ENCODE peak calls at places on chromosomes 5 and 9, in four cellular contexts. U is CD4-positive, alpha-beta T cell; B is mucosa of gallbladder; K is naive B cell. Z is an unnamed sample.
A peak's percentile ranks its signal among the peaks of the same experiment; 100 is the strongest.

GRCh38 chr5:119318256-119318914 is 37.4 kb upstream of the TNFAIP8 start:
- DNase-seq in U (no peak), B (no peak), K (peak; percentile 73), Z (no peak)

GRCh38 chr9:130432796-130433167 is 12.0 kb upstream of the ASS1 start:
- DNase-seq in U (no peak), B (no peak), K (no peak), Z (no peak)

GRCh38 chr9:88388203-88388885 is at the start of gene SPIN1:
- DNase-seq in U (peak; percentile 89), B (peak; percentile 86), K (peak; percentile 88), Z (peak; percentile 98)

GRCh38 chr9:119963258-119963797 is 594.1 kb upstream of the BRINP1 start:
- DNase-seq in U (no peak), B (no peak), K (no peak), Z (no peak)

GRCh38 chr5:76785493-76785892 is 33.3 kb upstream of the F2RL1 start:
- DNase-seq in U (no peak), B (peak; percentile 70), K (no peak), Z (no peak)

GRCh38 chr5:90638878-90639277 is 80.3 kb downstream of the ADGRV1 start:
- DNase-seq in U (no peak), B (no peak), K (no peak), Z (no peak)

GRCh38 chr9:79115176-79115575 is 456.6 kb upstream of the TLE4 start:
- DNase-seq in U (no peak), B (no peak), K (no peak), Z (no peak)

GRCh38 chr9:8961186-8961666 is 1161.6 kb upstream of the DMAC1 start:
- DNase-seq in U (no peak), B (no peak), K (no peak), Z (no peak)

GRCh38 chr9:22395585-22396205 is 50.9 kb upstream of the DMRTA1 start:
- DNase-seq in U (no peak), B (no peak), K (no peak), Z (no peak)

GRCh38 chr5:1363160-1363559 is 18.3 kb upstream of the CLPTM1L start:
- DNase-seq in U (no peak), B (no peak), K (no peak), Z (no peak)

GRCh38 chr5:77952811-77953210 is 176.7 kb upstream of the TBCA start:
- DNase-seq in U (no peak), B (no peak), K (no peak), Z (no peak)

GRCh38 chr9:121868611-121869010 is 217.2 kb downstream of the DAB2IP start:
- DNase-seq in U (no peak), B (no peak), K (no peak), Z (no peak)

GRCh38 chr5:112366987-112367386 is 52.1 kb downstream of the EPB41L4A start:
- DNase-seq in U (no peak), B (peak; percentile 31), K (no peak), Z (peak; percentile 32)

GRCh38 chr5:12354686-12355085 is 450.4 kb upstream of the CTNND2 start:
- DNase-seq in U (no peak), B (no peak), K (no peak), Z (no peak)

GRCh38 chr5:159330131-159330530 is at the start of gene IL12B:
- DNase-seq in U (no peak), B (no peak), K (no peak), Z (no peak)

GRCh38 chr5:177357459-177358332 is at the start of gene RGS14:
- DNase-seq in U (peak; percentile 71), B (no peak), K (peak; percentile 91), Z (peak; percentile 91)

GRCh38 chr5:31208043-31208442 is 14.6 kb downstream of the CDH6 start:
- DNase-seq in U (no peak), B (no peak), K (no peak), Z (no peak)